ENCODE peak calls at places on chromosome 2, in four cellular contexts. X is iris pigment epithelial cell, N is uterus, V is KG1. O is an unnamed sample.

GRCh38 chr2:29113891-29114321 is 1.3 kb upstream of the CLIP4 start:
- DNase-seq in V (no peak), N (peak), X (peak), O (peak)

GRCh38 chr2:33484042-33484621 is 7.7 kb downstream of the RASGRP3 start:
- DNase-seq in N (no peak), V (no peak), X (peak), O (no peak)

GRCh38 chr2:113208995-113209868 is 35.5 kb downstream of the PSD4 start:
- DNase-seq in X (no peak), V (no peak), N (no peak), O (peak)

GRCh38 chr2:5696741-5697521 is 4.7 kb downstream of the SOX11 start:
- DNase-seq in V (no peak), X (peak), N (no peak), O (peak)

GRCh38 chr2:174836345-174836999 is 72.2 kb upstream of the CHRNA1 start:
- DNase-seq in X (peak), V (no peak), N (no peak), O (peak)

GRCh38 chr2:45582522-45582921 is 28.5 kb downstream of the SRBD1 start:
- DNase-seq in V (no peak), X (no peak), N (no peak), O (no peak)

GRCh38 chr2:146874260-146874658 is 970.6 kb upstream of the ACVR2A start:
- DNase-seq in V (peak), X (peak), N (peak), O (peak)

GRCh38 chr2:143252138-143252907 is 123.1 kb downstream of the ARHGAP15 start:
- DNase-seq in V (no peak), X (no peak), N (no peak), O (no peak)

GRCh38 chr2:98800330-98801064 is 69.6 kb upstream of the MGAT4A start:
- DNase-seq in X (no peak), V (no peak), N (no peak), O (no peak)

GRCh38 chr2:74399785-74400184 is 19.7 kb upstream of the DCTN1 start:
- DNase-seq in V (peak), X (peak), N (no peak), O (peak)

GRCh38 chr2:166361351-166362153 is 14.2 kb downstream of the SCN9A start:
- DNase-seq in N (no peak), V (no peak), X (peak), O (peak)

GRCh38 chr2:74735544-74735943 is 81.5 kb downstream of the SEMA4F start:
- DNase-seq in N (no peak), X (no peak), V (no peak), O (no peak)

GRCh38 chr2:108833219-108833618 is 46.6 kb downstream of the CCDC138 start:
- DNase-seq in X (peak), N (no peak), V (no peak), O (peak)

GRCh38 chr2:178306351-178307073 is 112.2 kb downstream of the OSBPL6 start:
- DNase-seq in V (peak), N (no peak), X (peak), O (peak)

GRCh38 chr2:63055510-63056308 is 5.1 kb downstream of the OTX1 start:
- DNase-seq in N (no peak), V (no peak), X (peak), O (no peak)

GRCh38 chr2:74379851-74380789 is at the start of gene DCTN1:
- DNase-seq in X (peak), N (peak), V (no peak), O (peak)

GRCh38 chr2:172429351-172429968 is 2.1 kb downstream of the ITGA6 start:
- DNase-seq in V (peak), X (peak), N (no peak), O (no peak)

GRCh38 chr2:222296911-222297599 is 1.7 kb downstream of the PAX3 start:
- DNase-seq in X (no peak), N (no peak), V (no peak), O (no peak)

GRCh38 chr2:217077841-217078407 is 218.1 kb upstream of the TNP1 start:
- DNase-seq in X (peak), V (no peak), N (no peak), O (no peak)

GRCh38 chr2:164689020-164689419 is 67.7 kb upstream of the GRB14 start:
- DNase-seq in V (no peak), X (no peak), N (no peak), O (no peak)

GRCh38 chr2:122736279-122736678 is 980.8 kb downstream of the TSN start:
- DNase-seq in V (no peak), N (no peak), X (peak), O (no peak)

GRCh38 chr2:44100351-44100750 is 68.3 kb upstream of the PPM1B start:
- DNase-seq in N (peak), X (peak), V (no peak), O (peak)

GRCh38 chr2:232860593-232861241 is 9.3 kb upstream of the SNORC start:
- DNase-seq in X (no peak), V (no peak), N (no peak), O (no peak)

GRCh38 chr2:109609352-109610024 is 4.3 kb downstream of the SEPTIN10 start:
- DNase-seq in X (peak), N (no peak), V (no peak), O (peak)

GRCh38 chr2:170817999-170818293 is 1.3 kb downstream of the GAD1 start:
- DNase-seq in V (no peak), X (no peak), N (no peak), O (no peak)

GRCh38 chr2:41735446-41735845 is 312.4 kb upstream of the PKDCC start:
- DNase-seq in V (no peak), X (no peak), N (no peak), O (peak)

GRCh38 chr2:28633739-28634138 is 117.9 kb upstream of the PPP1CB start:
- DNase-seq in N (peak), X (peak), V (no peak), O (peak)

GRCh38 chr2:136247204-136247990 is 129.4 kb upstream of the CXCR4 start:
- DNase-seq in X (peak), N (no peak), V (no peak), O (peak)

GRCh38 chr2:190216829-190217228 is 102.8 kb downstream of the HIBCH start:
- DNase-seq in V (no peak), X (no peak), N (peak), O (no peak)

GRCh38 chr2:241767464-241768250 is 9.0 kb upstream of the GAL3ST2 start:
- DNase-seq in N (no peak), V (no peak), X (no peak), O (no peak)

GRCh38 chr2:71570511-71570910 is 117.2 kb downstream of the DYSF start:
- DNase-seq in N (no peak), X (no peak), V (no peak), O (no peak)

GRCh38 chr2:29803541-29803940 is 117.8 kb downstream of the ALK start:
- DNase-seq in V (no peak), X (no peak), N (no peak), O (no peak)

O was measured in amniotic epithelial cell.